ENCODE peak calls at places on chromosomes 2 and 18, in five cellular contexts. One of them, this sample, is unnamed.

GRCh38 chr2:226122067-226122466 is 677.6 kb downstream of the IRS1 start:
- DNase-seq in cardiac fibroblast: peak
- DNase-seq in breast epithelium: no peak
- DNase-seq in upper lobe of left lung: no peak
- DNase-seq in kidney: no peak
- DNase-seq in this sample: no peak

GRCh38 chr2:241904791-241905710 is 35.5 kb downstream of the RTP5 start:
- DNase-seq in cardiac fibroblast: no peak
- DNase-seq in breast epithelium: peak
- DNase-seq in upper lobe of left lung: peak
- DNase-seq in kidney: no peak
- DNase-seq in this sample: no peak

GRCh38 chr18:48672671-48673340 is 134.0 kb downstream of the CTIF start:
- DNase-seq in cardiac fibroblast: no peak
- DNase-seq in breast epithelium: no peak
- DNase-seq in upper lobe of left lung: no peak
- DNase-seq in kidney: peak
- DNase-seq in this sample: no peak

GRCh38 chr2:55861733-55862132 is 61.8 kb downstream of the EFEMP1 start:
- DNase-seq in cardiac fibroblast: peak
- DNase-seq in breast epithelium: no peak
- DNase-seq in upper lobe of left lung: no peak
- DNase-seq in kidney: no peak
- DNase-seq in this sample: no peak

GRCh38 chr2:177467646-177468045 is 75.1 kb downstream of the AGPS start:
- DNase-seq in cardiac fibroblast: peak
- DNase-seq in breast epithelium: no peak
- DNase-seq in upper lobe of left lung: no peak
- DNase-seq in kidney: no peak
- DNase-seq in this sample: no peak

GRCh38 chr2:227447606-227448005 is 24.4 kb upstream of the AGFG1 start:
- DNase-seq in cardiac fibroblast: peak
- DNase-seq in breast epithelium: no peak
- DNase-seq in upper lobe of left lung: no peak
- DNase-seq in kidney: no peak
- DNase-seq in this sample: no peak

GRCh38 chr2:142791335-142791734 is 86.1 kb upstream of the KYNU start:
- DNase-seq in cardiac fibroblast: no peak
- DNase-seq in breast epithelium: no peak
- DNase-seq in upper lobe of left lung: no peak
- DNase-seq in kidney: no peak
- DNase-seq in this sample: no peak

GRCh38 chr18:363327-364115 is 95.7 kb upstream of the THOC1 start:
- DNase-seq in cardiac fibroblast: peak
- DNase-seq in breast epithelium: no peak
- DNase-seq in upper lobe of left lung: no peak
- DNase-seq in kidney: no peak
- DNase-seq in this sample: no peak

GRCh38 chr2:221454459-221455105 is 117.5 kb downstream of the EPHA4 start:
- DNase-seq in cardiac fibroblast: no peak
- DNase-seq in breast epithelium: no peak
- DNase-seq in upper lobe of left lung: no peak
- DNase-seq in kidney: no peak
- DNase-seq in this sample: no peak

GRCh38 chr2:9201185-9201891 is 5.3 kb upstream of the ASAP2 start:
- DNase-seq in cardiac fibroblast: peak
- DNase-seq in breast epithelium: no peak
- DNase-seq in upper lobe of left lung: no peak
- DNase-seq in kidney: no peak
- DNase-seq in this sample: no peak

GRCh38 chr18:58784601-58785137 is 80.0 kb upstream of the ZNF532 start:
- DNase-seq in cardiac fibroblast: peak
- DNase-seq in breast epithelium: no peak
- DNase-seq in upper lobe of left lung: peak
- DNase-seq in kidney: peak
- DNase-seq in this sample: peak

GRCh38 chr2:163708265-163708664 is 27.5 kb downstream of the FIGN start:
- DNase-seq in cardiac fibroblast: no peak
- DNase-seq in breast epithelium: no peak
- DNase-seq in upper lobe of left lung: no peak
- DNase-seq in kidney: no peak
- DNase-seq in this sample: no peak

GRCh38 chr2:222518570-222519381 is 94.4 kb downstream of the SGPP2 start:
- DNase-seq in cardiac fibroblast: peak
- DNase-seq in breast epithelium: no peak
- DNase-seq in upper lobe of left lung: no peak
- DNase-seq in kidney: no peak
- DNase-seq in this sample: no peak

GRCh38 chr18:22632191-22632590 is 214.5 kb upstream of the CTAGE1 start:
- DNase-seq in cardiac fibroblast: no peak
- DNase-seq in breast epithelium: no peak
- DNase-seq in upper lobe of left lung: no peak
- DNase-seq in kidney: no peak
- DNase-seq in this sample: no peak

GRCh38 chr2:2717406-2717805 is 386.3 kb upstream of the MYT1L start:
- DNase-seq in cardiac fibroblast: no peak
- DNase-seq in breast epithelium: no peak
- DNase-seq in upper lobe of left lung: no peak
- DNase-seq in kidney: no peak
- DNase-seq in this sample: no peak

GRCh38 chr2:219451626-219452360 is 17.1 kb downstream of the SPEG start:
- DNase-seq in cardiac fibroblast: peak
- DNase-seq in breast epithelium: no peak
- DNase-seq in upper lobe of left lung: peak
- DNase-seq in kidney: no peak
- DNase-seq in this sample: peak

GRCh38 chr2:150472122-150472899 is 15.2 kb downstream of the RND3 start:
- DNase-seq in cardiac fibroblast: peak
- DNase-seq in breast epithelium: no peak
- DNase-seq in upper lobe of left lung: no peak
- DNase-seq in kidney: peak
- DNase-seq in this sample: no peak

GRCh38 chr18:79379251-79379905 is 16.4 kb upstream of the NFATC1 start:
- DNase-seq in cardiac fibroblast: no peak
- DNase-seq in breast epithelium: no peak
- DNase-seq in upper lobe of left lung: no peak
- DNase-seq in kidney: no peak
- DNase-seq in this sample: no peak

GRCh38 chr18:79380816-79381806 is 14.6 kb upstream of the NFATC1 start:
- DNase-seq in cardiac fibroblast: peak
- DNase-seq in breast epithelium: peak
- DNase-seq in upper lobe of left lung: peak
- DNase-seq in kidney: peak
- DNase-seq in this sample: no peak

GRCh38 chr18:79377187-79377891 is 18.4 kb upstream of the NFATC1 start:
- DNase-seq in cardiac fibroblast: no peak
- DNase-seq in breast epithelium: no peak
- DNase-seq in upper lobe of left lung: peak
- DNase-seq in kidney: peak
- DNase-seq in this sample: no peak

GRCh38 chr18:79379931-79380815 is 15.6 kb upstream of the NFATC1 start:
- DNase-seq in cardiac fibroblast: no peak
- DNase-seq in breast epithelium: no peak
- DNase-seq in upper lobe of left lung: peak
- DNase-seq in kidney: peak
- DNase-seq in this sample: no peak

DNA sequence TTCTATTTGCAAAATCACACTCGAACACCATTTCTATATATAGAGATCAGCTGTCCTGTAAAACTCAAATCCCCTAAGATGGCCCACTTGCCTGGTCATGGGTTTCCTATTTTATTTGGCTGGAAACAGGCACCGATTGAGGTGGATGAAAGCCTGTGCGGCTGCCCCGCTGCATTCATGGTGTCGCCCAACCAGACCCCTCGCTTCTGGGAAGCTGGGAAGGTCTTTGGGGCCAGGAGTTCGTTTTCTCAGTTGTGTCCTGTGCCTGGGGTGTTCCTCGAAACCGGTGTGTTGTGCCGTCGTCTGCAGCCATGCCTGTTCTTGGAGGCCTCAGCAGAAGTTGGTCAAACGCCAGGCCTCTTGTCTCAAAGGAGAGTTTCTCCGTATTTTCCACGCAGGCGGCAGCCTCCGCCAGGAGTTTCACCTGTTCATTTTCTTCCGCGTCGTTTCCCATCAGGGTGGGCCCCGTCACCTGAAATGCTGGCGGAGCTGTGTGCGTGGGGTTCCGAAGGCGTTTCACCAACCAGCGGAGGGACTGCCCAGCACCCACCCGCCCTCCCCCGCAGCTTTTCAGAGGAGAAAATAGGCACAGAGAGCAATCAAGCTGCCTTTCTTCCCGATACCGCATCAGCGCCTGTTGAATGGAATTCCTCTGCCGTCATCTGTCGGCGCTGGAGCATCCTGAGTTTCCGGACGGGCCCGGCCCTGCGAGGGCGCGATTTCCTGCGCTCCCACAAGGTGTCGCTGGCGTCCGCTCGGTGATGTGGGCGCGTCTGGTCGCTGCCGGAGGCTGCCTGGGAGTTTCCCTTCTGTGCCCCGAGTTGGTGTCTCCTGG is 17.1 kb upstream of the NFATC1 start:
- DNase-seq in cardiac fibroblast: peak
- DNase-seq in breast epithelium: peak
- DNase-seq in upper lobe of left lung: peak
- DNase-seq in kidney: peak
- DNase-seq in this sample: no peak
- TF ChIP-seq CTCF in cardiac fibroblast: peak
- TF ChIP-seq CTCF in breast epithelium: peak
- TF ChIP-seq CTCF in upper lobe of left lung: peak
- TF ChIP-seq CTCF in kidney: peak
- TF ChIP-seq CTCF in this sample: peak

GRCh38 chr18:69580107-69580506 is 179.4 kb downstream of the DOK6 start:
- DNase-seq in cardiac fibroblast: peak
- DNase-seq in breast epithelium: no peak
- DNase-seq in upper lobe of left lung: no peak
- DNase-seq in kidney: no peak
- DNase-seq in this sample: no peak
- H3K4me3 ChIP-seq in cardiac fibroblast: no peak
- H3K4me3 ChIP-seq in breast epithelium: no peak
- H3K4me3 ChIP-seq in upper lobe of left lung: no peak
- H3K4me3 ChIP-seq in kidney: no peak
- H3K4me3 ChIP-seq in this sample: no peak

GRCh38 chr2:49619804-49620203 is 465.5 kb upstream of the FSHR start:
- DNase-seq in cardiac fibroblast: no peak
- DNase-seq in breast epithelium: no peak
- DNase-seq in upper lobe of left lung: no peak
- DNase-seq in kidney: no peak
- DNase-seq in this sample: no peak
- TF ChIP-seq CTCF in cardiac fibroblast: no peak
- TF ChIP-seq CTCF in breast epithelium: no peak
- TF ChIP-seq CTCF in upper lobe of left lung: no peak
- TF ChIP-seq CTCF in kidney: no peak
- TF ChIP-seq CTCF in this sample: no peak

DNA sequence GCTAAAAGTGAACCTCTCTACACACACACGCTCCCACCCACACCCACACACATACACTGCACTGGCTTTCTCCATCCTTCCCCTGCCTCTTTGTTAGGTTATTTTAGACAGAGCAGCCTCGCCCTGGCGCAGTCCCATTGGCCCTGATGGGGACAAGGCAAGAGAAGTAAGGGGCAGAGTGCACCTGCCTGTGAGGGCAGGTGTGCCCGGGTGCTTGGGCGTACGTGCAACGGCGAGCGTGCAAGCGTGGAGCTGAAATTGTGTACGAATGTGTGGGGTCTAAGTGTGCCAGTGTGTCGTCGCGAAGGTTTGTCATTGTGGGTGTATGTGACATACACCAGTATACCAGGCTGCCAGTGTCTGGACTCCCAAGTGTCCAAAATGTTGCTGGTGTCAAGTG is 514 bp downstream of the LRATD1 start:
- DNase-seq in cardiac fibroblast: no peak
- DNase-seq in breast epithelium: no peak
- DNase-seq in upper lobe of left lung: peak
- DNase-seq in kidney: peak
- DNase-seq in this sample: no peak
- H3K4me3 ChIP-seq in cardiac fibroblast: no peak
- H3K4me3 ChIP-seq in breast epithelium: peak
- H3K4me3 ChIP-seq in upper lobe of left lung: peak
- H3K4me3 ChIP-seq in kidney: peak
- H3K4me3 ChIP-seq in this sample: peak

GRCh38 chr2:59935005-59935404 is 618.4 kb downstream of the BCL11A start:
- DNase-seq in cardiac fibroblast: no peak
- DNase-seq in breast epithelium: no peak
- DNase-seq in upper lobe of left lung: no peak
- DNase-seq in kidney: no peak
- DNase-seq in this sample: no peak

GRCh38 chr2:59930430-59930829 is 623.0 kb downstream of the BCL11A start:
- DNase-seq in cardiac fibroblast: no peak
- DNase-seq in breast epithelium: no peak
- DNase-seq in upper lobe of left lung: no peak
- DNase-seq in kidney: no peak
- DNase-seq in this sample: no peak

GRCh38 chr2:59933948-59934347 is 619.5 kb downstream of the BCL11A start:
- DNase-seq in cardiac fibroblast: no peak
- DNase-seq in breast epithelium: no peak
- DNase-seq in upper lobe of left lung: no peak
- DNase-seq in kidney: no peak
- DNase-seq in this sample: no peak

GRCh38 chr2:59936031-59936430 is 617.4 kb downstream of the BCL11A start:
- DNase-seq in cardiac fibroblast: no peak
- DNase-seq in breast epithelium: no peak
- DNase-seq in upper lobe of left lung: no peak
- DNase-seq in kidney: no peak
- DNase-seq in this sample: no peak

DNA sequence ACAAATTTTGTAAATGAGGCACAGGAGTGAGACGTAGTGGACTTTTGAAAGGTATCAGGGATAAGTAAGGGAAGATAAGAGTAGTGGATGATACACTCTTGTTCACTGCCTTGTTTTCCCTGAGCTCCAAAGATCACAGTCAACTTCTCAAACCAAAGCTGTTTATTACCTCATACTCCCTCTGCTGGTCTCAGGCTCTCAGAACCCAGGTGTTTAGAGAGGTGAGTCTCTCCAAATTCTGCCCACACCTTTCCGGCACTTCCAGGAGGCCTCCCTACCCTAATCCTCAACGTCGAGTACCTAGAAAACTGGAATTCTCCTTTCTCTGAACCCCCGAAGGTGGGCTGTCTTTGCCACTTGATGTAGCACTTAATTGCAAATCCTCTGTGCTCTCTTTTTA is 621.1 kb downstream of the BCL11A start:
- DNase-seq in cardiac fibroblast: no peak
- DNase-seq in breast epithelium: no peak
- DNase-seq in upper lobe of left lung: no peak
- DNase-seq in kidney: no peak
- DNase-seq in this sample: no peak
- TF ChIP-seq CTCF in cardiac fibroblast: no peak
- TF ChIP-seq CTCF in breast epithelium: no peak
- TF ChIP-seq CTCF in upper lobe of left lung: no peak
- TF ChIP-seq CTCF in kidney: no peak
- TF ChIP-seq CTCF in this sample: no peak

GRCh38 chr2:130964931-130965330 is 128.2 kb downstream of the ARHGEF4 start:
- DNase-seq in cardiac fibroblast: no peak
- DNase-seq in breast epithelium: no peak
- DNase-seq in upper lobe of left lung: no peak
- DNase-seq in kidney: no peak
- DNase-seq in this sample: no peak
- H3K4me3 ChIP-seq in cardiac fibroblast: no peak
- H3K4me3 ChIP-seq in breast epithelium: no peak
- H3K4me3 ChIP-seq in upper lobe of left lung: no peak
- H3K4me3 ChIP-seq in kidney: no peak
- H3K4me3 ChIP-seq in this sample: no peak

This sample was measured in thoracic aorta.